ENCODE peak calls at places on chromosome 22, in eight cellular contexts. W is right atrium auricular region, S is cardiac fibroblast, D is neuronal stem cell, Y is EH, J is astrocyte, I is NCI-H1417, M is H9. G is an unnamed sample.

GRCh38 chr22:26374645-26375044 is 54.4 kb upstream of the ASPHD2 start:
- DNase-seq in W (no peak), S (no peak), D (no peak), Y (no peak), J (no peak), I (no peak), M (no peak), G (no peak)

GRCh38 chr22:31127181-31127772 is 4.5 kb downstream of the INPP5J start:
- DNase-seq in W (no peak), S (no peak), D (no peak), Y (no peak), J (no peak), I (no peak), M (peak), G (no peak)

GRCh38 chr22:28920757-28921584 is 37.6 kb downstream of the ZNRF3 start:
- DNase-seq in W (no peak), S (no peak), D (no peak), Y (no peak), J (no peak), I (no peak), M (no peak), G (no peak)

GRCh38 chr22:39628563-39629080 is 58.1 kb downstream of the CACNA1I start:
- DNase-seq in W (no peak), S (no peak), D (no peak), Y (no peak), J (no peak), I (no peak), M (no peak), G (no peak)

GRCh38 chr22:21762712-21763581 is 27.4 kb upstream of the YPEL1 start:
- DNase-seq in W (no peak), S (no peak), D (no peak), Y (no peak), J (no peak), I (no peak), M (no peak), G (no peak)

GRCh38 chr22:27045103-27045940 is 387.9 kb downstream of the MIAT start:
- DNase-seq in W (no peak), S (peak), D (no peak), Y (peak), J (peak), I (no peak), M (no peak), G (peak)

GRCh38 chr22:33126881-33127280 is 68.7 kb upstream of the SYN3 start:
- DNase-seq in W (no peak), S (no peak), D (peak), Y (no peak), J (no peak), I (peak), M (peak), G (peak)

GRCh38 chr22:32355760-32356159 is 1.9 kb upstream of the RFPL3 start:
- DNase-seq in W (no peak), S (no peak), D (no peak), Y (no peak), J (no peak), I (peak), M (no peak), G (peak)

GRCh38 chr22:44549021-44549420 is 51.0 kb upstream of the RTL6 start:
- DNase-seq in W (no peak), S (no peak), D (no peak), Y (no peak), J (no peak), I (no peak), M (no peak), G (no peak)

GRCh38 chr22:37801946-37802309 is 5.8 kb upstream of the GCAT start:
- DNase-seq in W (no peak), S (no peak), D (no peak), Y (no peak), J (no peak), I (peak), M (no peak), G (no peak)

GRCh38 chr22:48404801-48405447 is 1422.7 kb downstream of the BRD1 start:
- DNase-seq in W (peak), S (no peak), D (no peak), Y (no peak), J (no peak), I (no peak), M (no peak), G (no peak)

GRCh38 chr22:20203142-20204099 is 52.6 kb upstream of the CCDC188 start:
- DNase-seq in W (no peak), S (no peak), D (peak), Y (peak), J (peak), I (no peak), M (peak), G (no peak)

GRCh38 chr22:45493286-45493771 is 9.4 kb upstream of the FBLN1 start:
- DNase-seq in W (peak), S (peak), D (no peak), Y (peak), J (peak), I (no peak), M (no peak), G (no peak)

GRCh38 chr22:43467571-43467970 is 55.8 kb downstream of the MPPED1 start:
- DNase-seq in W (no peak), S (no peak), D (no peak), Y (no peak), J (no peak), I (no peak), M (no peak), G (peak)

GRCh38 chr22:33401291-33401690 is 343.1 kb upstream of the SYN3 start:
- DNase-seq in W (no peak), S (no peak), D (no peak), Y (peak), J (peak), I (no peak), M (no peak), G (no peak)

GRCh38 chr22:38504731-38505594 is 1.1 kb downstream of the DDX17 start:
- DNase-seq in W (no peak), S (peak), D (peak), Y (peak), J (peak), I (no peak), M (no peak), G (peak)

GRCh38 chr22:37021710-37022482 is 2.4 kb downstream of the MPST start:
- DNase-seq in W (no peak), S (peak), D (peak), Y (peak), J (no peak), I (no peak), M (no peak), G (peak)

GRCh38 chr22:38203855-38204497 is 2.2 kb downstream of the MAFF start:
- DNase-seq in W (no peak), S (no peak), D (no peak), Y (peak), J (peak), I (no peak), M (no peak), G (no peak)

GRCh38 chr22:23969071-23969470 is 2.4 kb downstream of the DDTL start:
- DNase-seq in W (no peak), S (no peak), D (no peak), Y (no peak), J (no peak), I (no peak), M (no peak), G (no peak)

GRCh38 chr22:36104988-36105387 is 55.6 kb downstream of the APOL3 start:
- DNase-seq in W (no peak), S (no peak), D (no peak), Y (peak), J (no peak), I (no peak), M (no peak), G (no peak)

GRCh38 chr22:35541254-35541748 is 670 bp downstream of the RASD2 start:
- DNase-seq in W (no peak), S (no peak), D (no peak), Y (peak), J (no peak), I (no peak), M (no peak), G (peak)

GRCh38 chr22:42080287-42080686 is 787 bp downstream of the SMDT1 start:
- DNase-seq in W (no peak), S (peak), D (no peak), Y (peak), J (peak), I (peak), M (no peak), G (peak)

GRCh38 chr22:40377931-40378330 is 7.5 kb downstream of the SGSM3 start:
- DNase-seq in W (no peak), S (no peak), D (no peak), Y (no peak), J (no peak), I (no peak), M (no peak), G (no peak)

GRCh38 chr22:19178065-19178658 is 374 bp downstream of the SLC25A1 start:
- DNase-seq in W (no peak), S (no peak), D (peak), Y (peak), J (no peak), I (peak), M (no peak), G (no peak)

GRCh38 chr22:31474743-31475142 is 14.9 kb downstream of the EIF4ENIF1 start:
- DNase-seq in W (no peak), S (peak), D (no peak), Y (peak), J (peak), I (no peak), M (no peak), G (no peak)

G was measured in NCI-H1105 treated with DMSO at 0.1 percent for 48 hours.